ENCODE peak calls at places on chromosomes 12 and 14, in ten cellular contexts. U, R, T, L, X, E, V, J, D and A are unnamed samples.
A peak's percentile ranks its signal among the peaks of the same experiment; 100 is the strongest.

GRCh38 chr12:81598205-81598604 is 160.9 kb downstream of the PPFIA2 start:
- DNase-seq in U (no peak), R (no peak), T (no peak), L (no peak), X (no peak), E (no peak), V (no peak), J (no peak), D (no peak), A (no peak)

GRCh38 chr14:30580616-30581282 is 21.8 kb downstream of the G2E3 start:
- DNase-seq in U (no peak), R (no peak), T (no peak), L (no peak), X (no peak), E (no peak), V (peak; percentile 27), J (no peak), D (no peak), A (no peak)

GRCh38 chr14:21136024-21136423 is 19.8 kb downstream of the OR5AU1 start:
- DNase-seq in U (no peak), R (no peak), T (no peak), L (no peak), X (peak; percentile 36), E (no peak), V (peak; percentile 12), J (no peak), D (peak; percentile 33), A (peak; percentile 35)

GRCh38 chr12:70196732-70197361 is 46.4 kb upstream of the CNOT2 start:
- DNase-seq in U (no peak), R (no peak), T (no peak), L (no peak), X (no peak), E (no peak), V (no peak), J (no peak), D (peak; percentile 18), A (peak; percentile 31)

GRCh38 chr14:61113561-61113960 is 132.5 kb downstream of the SLC38A6 start:
- DNase-seq in U (no peak), R (no peak), T (no peak), L (no peak), X (no peak), E (no peak), V (no peak), J (no peak), D (no peak), A (no peak)

GRCh38 chr12:119594399-119594730 is 791 bp downstream of the TMEM233 start:
- DNase-seq in U (no peak), R (no peak), T (no peak), L (no peak), X (peak; percentile 62), E (no peak), V (no peak), J (no peak), D (no peak), A (no peak)

GRCh38 chr14:33848706-33849454 is 102.0 kb downstream of the EGLN3 start:
- DNase-seq in U (peak; percentile 68), R (peak; percentile 69), T (peak; percentile 7), L (peak; percentile 52), X (peak; percentile 96), E (peak; percentile 40), V (peak; percentile 10), J (peak; percentile 36), D (peak; percentile 70), A (peak; percentile 61)

GRCh38 chr14:39102265-39102968 is 618 bp downstream of the SEC23A start:
- DNase-seq in U (no peak), R (no peak), T (no peak), L (no peak), X (peak; percentile 31), E (no peak), V (peak; percentile 44), J (peak; percentile 25), D (peak; percentile 45), A (peak; percentile 63)

GRCh38 chr12:89250648-89251047 is 101.7 kb downstream of the DUSP6 start:
- DNase-seq in U (no peak), R (no peak), T (no peak), L (no peak), X (no peak), E (no peak), V (peak; percentile 25), J (no peak), D (no peak), A (no peak)

GRCh38 chr14:88234442-88234841 is 88.6 kb downstream of the KCNK10 start:
- DNase-seq in U (no peak), R (no peak), T (no peak), L (no peak), X (peak; percentile 45), E (no peak), V (no peak), J (no peak), D (no peak), A (no peak)

GRCh38 chr14:88232783-88233182 is 90.3 kb downstream of the KCNK10 start:
- DNase-seq in U (no peak), R (no peak), T (no peak), L (no peak), X (no peak), E (no peak), V (no peak), J (no peak), D (no peak), A (no peak)

GRCh38 chr14:88231626-88232025 is 91.4 kb downstream of the KCNK10 start:
- DNase-seq in U (no peak), R (no peak), T (no peak), L (no peak), X (no peak), E (no peak), V (no peak), J (no peak), D (no peak), A (no peak)

GRCh38 chr14:88229428-88229827 is 93.6 kb downstream of the KCNK10 start:
- DNase-seq in U (no peak), R (no peak), T (no peak), L (no peak), X (no peak), E (no peak), V (no peak), J (no peak), D (no peak), A (no peak)

GRCh38 chr14:88233915-88234314 is 89.2 kb downstream of the KCNK10 start:
- DNase-seq in U (no peak), R (no peak), T (no peak), L (peak; percentile 5), X (peak; percentile 80), E (no peak), V (no peak), J (no peak), D (peak; percentile 9), A (peak; percentile 14)
- TF ChIP-seq CTCF in U (no peak), R (peak; percentile 36), T (peak; percentile 26), L (peak; percentile 40), X (peak; percentile 72), E (no peak), V (peak; percentile 24), J (peak; percentile 16), D (peak; percentile 19), A (no peak)

GRCh38 chr14:99268776-99269510 is 3.1 kb downstream of the BCL11B start:
- DNase-seq in U (no peak), R (peak; percentile 50), T (no peak), L (no peak), X (peak; percentile 42), E (no peak), V (no peak), J (no peak), D (no peak), A (no peak)
- H3K4me3 ChIP-seq in U (no peak overlapping the region), R (peak overlapping the region; percentile 67), T (no peak overlapping the region), L (no peak overlapping the region), X (peak overlapping the region; percentile 79), E (no peak overlapping the region), V (no peak overlapping the region), J (no peak overlapping the region), D (no peak overlapping the region), A (no peak overlapping the region)

GRCh38 chr12:6082613-6083012 is 41.9 kb downstream of the VWF start:
- DNase-seq in U (no peak), R (no peak), T (no peak), L (no peak), X (no peak), E (no peak), V (no peak), J (no peak), D (no peak), A (no peak)

GRCh38 chr12:6084969-6085450 is 39.5 kb downstream of the VWF start:
- DNase-seq in U (no peak), R (no peak), T (no peak), L (no peak), X (no peak), E (no peak), V (no peak), J (no peak), D (no peak), A (no peak)

GRCh38 chr12:6083606-6084005 is 40.9 kb downstream of the VWF start:
- DNase-seq in U (no peak), R (no peak), T (no peak), L (no peak), X (no peak), E (no peak), V (no peak), J (no peak), D (no peak), A (no peak)

GRCh38 chr12:6085841-6086240 is 38.6 kb downstream of the VWF start:
- DNase-seq in U (no peak), R (no peak), T (no peak), L (no peak), X (no peak), E (no peak), V (no peak), J (no peak), D (no peak), A (no peak)

DNA sequence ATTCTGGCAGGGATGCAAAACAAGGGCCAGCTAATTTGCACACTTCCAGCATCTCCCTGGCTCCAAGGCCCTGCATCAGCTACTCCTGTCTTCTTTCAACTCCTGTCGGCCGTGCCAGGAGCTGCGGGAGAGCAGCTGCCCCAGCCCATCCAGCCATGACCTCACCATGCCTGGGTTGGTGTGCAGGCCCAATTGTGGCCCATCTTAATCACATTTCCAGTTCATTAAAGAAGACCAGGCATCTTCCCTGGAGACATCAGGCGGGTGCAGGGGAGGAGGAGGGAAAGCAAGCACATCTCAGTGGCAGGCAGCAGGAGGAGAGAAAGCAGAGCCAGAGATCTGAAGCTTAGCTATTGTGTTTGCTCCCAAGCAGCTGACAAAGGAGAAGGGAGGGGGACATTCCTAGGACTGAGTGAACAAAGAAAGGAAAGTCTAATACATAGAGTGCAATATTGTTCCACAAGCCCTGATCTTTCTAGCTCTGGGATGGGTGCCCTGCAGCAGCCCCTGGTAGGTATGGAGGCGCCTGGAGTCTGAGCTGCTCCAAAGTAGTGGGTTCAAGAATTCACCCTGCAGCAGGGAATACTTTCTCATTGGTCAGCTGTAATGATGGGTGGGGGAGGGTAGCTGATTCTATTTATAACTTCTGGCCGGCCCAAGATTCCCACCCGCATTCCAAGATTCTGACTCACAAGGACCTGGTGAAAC is 40.1 kb downstream of the VWF start:
- DNase-seq in U (no peak), R (no peak), T (no peak), L (peak; percentile 52), X (peak; percentile 86), E (peak; percentile 35), V (peak; percentile 56), J (peak; percentile 11), D (peak; percentile 84), A (peak; percentile 80)
- TF ChIP-seq CTCF in U (no peak), R (no peak), T (no peak), L (no peak), X (no peak), E (no peak), V (no peak), J (no peak), D (no peak), A (no peak)

DNA sequence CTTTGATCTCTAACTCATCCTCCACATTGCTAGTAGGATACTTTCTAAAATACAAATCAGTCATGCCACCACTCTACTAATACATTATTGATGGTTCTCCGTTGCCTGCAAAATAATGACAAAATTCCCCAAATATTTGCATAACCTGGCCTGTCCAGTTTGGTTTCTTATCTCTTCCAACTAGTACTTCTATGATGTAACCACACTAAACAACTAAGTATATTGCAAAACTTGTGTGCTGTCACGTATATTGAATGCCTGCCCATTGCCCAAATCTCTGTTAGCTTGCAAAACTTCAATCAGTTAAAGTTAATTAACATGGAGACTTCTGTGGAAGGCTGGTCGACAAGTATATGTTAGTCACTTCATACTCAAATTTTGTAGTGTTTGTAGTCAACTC is 6.5 kb downstream of the OR6C74 start:
- DNase-seq in U (no peak), R (no peak), T (no peak), L (no peak), X (no peak), E (no peak), V (no peak), J (no peak), D (no peak), A (no peak)
- H3K4me3 ChIP-seq in U (no peak overlapping the region), R (no peak overlapping the region), T (no peak overlapping the region), L (no peak overlapping the region), X (no peak overlapping the region), E (no peak overlapping the region), V (no peak overlapping the region), J (no peak overlapping the region), D (no peak overlapping the region), A (no peak overlapping the region)